ENCODE peak calls at places on chromosomes 5 and 9, in nine cellular contexts. H is HFF-Myc, I is AG04450, D is fibroblast of lung, Z is right lobe of liver, F is AG10803, W is left ventricle myocardium inferior, P is fibroblast of pulmonary artery, K is tibial artery. A is an unnamed sample.

GRCh38 chr9:36443581-36443980 is 43.5 kb upstream of the RNF38 start:
- DNase-seq in I (no peak), K (no peak), D (peak; percentile 36), H (no peak), Z (no peak), F (peak; percentile 15), P (no peak), W (no peak), A (no peak)

GRCh38 chr9:125233678-125234077 is 7.5 kb downstream of the HSPA5 start:
- DNase-seq in W (no peak), F (peak; percentile 97), D (peak; percentile 99), K (no peak), P (peak; percentile 95), I (peak; percentile 96), Z (no peak), H (peak; percentile 94), A (peak; percentile 97)

GRCh38 chr9:95516736-95517558 is at the start of gene PTCH1:
- DNase-seq in D (peak; percentile 55), I (no peak), F (peak; percentile 43), P (peak; percentile 55), K (no peak), W (peak; percentile 36), Z (no peak), H (no peak), A (peak; percentile 58)

GRCh38 chr9:89436963-89437625 is 60.8 kb downstream of the SEMA4D start:
- DNase-seq in F (no peak), Z (no peak), I (no peak), K (no peak), D (no peak), W (no peak), P (no peak), H (no peak), A (no peak)

GRCh38 chr5:36666986-36667385 is 60.6 kb downstream of the SLC1A3 start:
- DNase-seq in F (no peak), K (no peak), D (no peak), Z (no peak), H (no peak), P (no peak), W (no peak), I (no peak), A (no peak)

GRCh38 chr9:112867275-112867991 is 23.2 kb downstream of the SLC46A2 start:
- DNase-seq in K (no peak), F (peak; percentile 81), D (peak; percentile 77), P (peak; percentile 95), W (no peak), Z (no peak), H (peak; percentile 40), I (peak; percentile 44), A (peak; percentile 66)

GRCh38 chr5:98997000-98997399 is 68.2 kb upstream of the CHD1 start:
- DNase-seq in I (no peak), W (no peak), K (peak; percentile 24), D (peak; percentile 54), Z (no peak), F (peak; percentile 47), P (peak; percentile 75), H (no peak), A (peak; percentile 58)

GRCh38 chr9:93254806-93255519 is 71.0 kb downstream of the WNK2 start:
- DNase-seq in P (no peak), F (no peak), I (no peak), K (no peak), W (no peak), D (no peak), Z (peak; percentile 30), H (no peak), A (no peak)

GRCh38 chr5:137856916-137857862 is 10.5 kb upstream of the MYOT start:
- DNase-seq in Z (no peak), P (no peak), H (no peak), I (no peak), K (no peak), D (no peak), W (no peak), F (no peak), A (no peak)

GRCh38 chr9:136997830-136998234 is 1.5 kb upstream of the CLIC3 start:
- DNase-seq in K (no peak), I (no peak), W (no peak), Z (no peak), F (no peak), D (peak; percentile 29), P (no peak), H (no peak), A (peak; percentile 77)

GRCh38 chr5:73451218-73452130 is 2.9 kb upstream of the FOXD1 start:
- DNase-seq in H (no peak), Z (no peak), W (peak; percentile 49), K (no peak), I (no peak), P (peak; percentile 59), F (peak; percentile 68), D (peak; percentile 56), A (peak; percentile 69)

GRCh38 chr9:107539427-107540154 is 50.0 kb upstream of the KLF4 start:
- DNase-seq in K (peak; percentile 54), F (no peak), H (no peak), Z (no peak), I (no peak), W (peak; percentile 31), P (peak; percentile 3), D (no peak), A (no peak)

GRCh38 chr5:69231851-69232250 is 2.8 kb upstream of the CDK7 start:
- DNase-seq in W (no peak), P (no peak), I (no peak), F (peak; percentile 60), H (no peak), D (peak; percentile 86), Z (no peak), K (no peak), A (peak; percentile 77)

GRCh38 chr9:78383130-78383529 is 86.2 kb downstream of the PSAT1 start:
- DNase-seq in Z (no peak), I (no peak), K (no peak), F (peak; percentile 25), D (peak; percentile 49), W (no peak), P (peak; percentile 33), H (no peak), A (peak; percentile 17)

GRCh38 chr9:135329571-135330306 is 149.8 kb upstream of the PPP1R26 start:
- DNase-seq in H (no peak), D (no peak), P (no peak), K (no peak), Z (peak; percentile 37), I (no peak), W (no peak), F (no peak), A (no peak)

DNA sequence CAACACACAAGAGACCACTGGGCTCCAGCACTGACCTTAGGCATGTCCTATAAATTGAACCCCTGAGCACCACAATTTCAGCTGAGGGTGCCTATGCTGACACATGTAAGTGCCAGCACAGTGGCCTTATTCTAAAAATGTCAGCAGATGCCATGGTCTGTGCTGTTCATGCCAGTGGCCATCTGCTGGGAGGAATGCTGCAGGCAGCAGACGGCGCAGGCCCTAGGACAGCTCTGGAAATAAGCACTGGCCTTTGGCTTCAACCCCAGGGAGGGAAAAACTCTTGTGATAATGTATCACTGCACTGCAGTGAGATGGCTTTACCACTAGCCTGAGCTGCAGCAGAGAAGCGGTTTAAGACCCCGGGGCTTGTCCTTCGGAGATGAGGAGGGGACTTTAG is 98.5 kb downstream of the SYK start:
- DNase-seq in I (no peak), W (peak; percentile 52), H (no peak), Z (no peak), K (no peak), F (peak; percentile 7), D (no peak), P (no peak), A (no peak)
- TF ChIP-seq CTCF in I (peak; percentile 47), W (peak; percentile 73), H (no peak), Z (no peak), K (no peak), F (peak; percentile 19), D (peak; percentile 42), P (peak; percentile 21), A (no peak)

DNA sequence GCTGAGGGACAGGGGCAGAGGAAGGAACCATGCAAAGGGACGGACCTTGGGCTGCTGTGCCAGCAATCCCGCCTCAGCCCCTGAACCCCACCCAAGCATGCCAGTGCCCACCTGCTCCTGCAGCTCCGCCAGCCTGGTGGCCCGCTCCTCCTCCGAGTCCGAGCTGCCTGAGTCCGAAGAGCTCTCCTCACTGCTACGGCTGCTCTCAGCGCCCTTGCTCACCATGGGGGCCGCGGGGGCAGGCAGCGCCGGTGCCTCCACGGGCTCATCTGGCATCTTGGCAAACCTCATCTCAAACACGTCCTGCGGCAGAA is 16.3 kb downstream of the BRD3OS start:
- DNase-seq in Z (no peak), I (no peak), K (no peak), W (no peak), F (no peak), P (no peak), D (no peak), H (no peak), A (no peak)
- H3K4me3 ChIP-seq in Z (no peak overlapping the region), I (no peak overlapping the region), K (no peak overlapping the region), W (no peak overlapping the region), F (no peak overlapping the region), P (no peak overlapping the region), D (no peak overlapping the region), H (no peak overlapping the region), A (no peak overlapping the region)

GRCh38 chr9:121055642-121056143 is 5.6 kb upstream of the C5 start:
- DNase-seq in H (no peak), W (no peak), K (no peak), I (no peak), Z (peak; percentile 72), F (no peak), D (no peak), P (peak; percentile 13), A (no peak)
- TF ChIP-seq CTCF in H (peak; percentile 44), W (no peak), K (no peak), I (peak; percentile 42), Z (peak; percentile 56), F (peak; percentile 33), D (peak; percentile 44), P (peak; percentile 42), A (peak; percentile 50)

GRCh38 chr5:109407913-109408312 is 1.9 kb downstream of the PJA2 start:
- DNase-seq in D (no peak), Z (no peak), K (no peak), F (no peak), H (no peak), W (no peak), I (no peak), P (no peak), A (no peak)

GRCh38 chr5:109409061-109409843 is 522 bp downstream of the PJA2 start:
- DNase-seq in H (peak; percentile 39), D (peak; percentile 83), F (peak; percentile 69), K (peak; percentile 79), P (peak; percentile 85), W (peak; percentile 65), I (no peak), Z (peak; percentile 78), A (peak; percentile 80)

GRCh38 chr5:109404428-109404960 is 5.3 kb downstream of the PJA2 start:
- DNase-seq in W (no peak), D (no peak), H (no peak), F (no peak), P (no peak), K (no peak), I (no peak), Z (no peak), A (no peak)

GRCh38 chr5:109409844-109410388 is at the start of gene PJA2:
- DNase-seq in K (peak; percentile 100), D (peak; percentile 100), P (peak; percentile 100), H (peak; percentile 100), F (peak; percentile 100), W (peak; percentile 99), Z (peak; percentile 99), I (peak; percentile 100), A (peak; percentile 100)

GRCh38 chr5:109406719-109407118 is 3.1 kb downstream of the PJA2 start:
- DNase-seq in F (no peak), Z (no peak), P (no peak), H (no peak), K (no peak), W (no peak), D (no peak), I (no peak), A (no peak)
- H3K4me3 ChIP-seq in F (peak overlapping the region; percentile 76), Z (no peak overlapping the region), P (peak overlapping the region; percentile 72), H (no peak overlapping the region), K (peak overlapping the region; percentile 93), W (peak overlapping the region; percentile 82), D (peak overlapping the region; percentile 8), I (peak overlapping the region; percentile 89), A (no peak overlapping the region)

A was measured in astrocyte of the spinal cord.